ENCODE peak calls at places on chromosome 15, in six cellular contexts. D is SK-N-SH, O is K562, F is HCT116, S is H1, B is HepG2. U is an unnamed sample.

GRCh38 chr15:92979011-92979701 is 79.0 kb downstream of the CHD2 start:
- DNase-seq in O (no peak), D (no peak), F (no peak), S (no peak), B (no peak), U (no peak)

GRCh38 chr15:62758126-62758951 is 284.2 kb upstream of the TPM1 start:
- DNase-seq in O (no peak), F (no peak), S (no peak), B (peak; percentile 56), D (peak; percentile 38), U (no peak)

GRCh38 chr15:34318277-34319079 is 19.1 kb downstream of the SLC12A6 start:
- DNase-seq in O (peak; percentile 50), S (no peak), F (peak; percentile 50), D (no peak), B (peak; percentile 78), U (no peak)

GRCh38 chr15:89845305-89845893 is 30.7 kb upstream of the ANPEP start:
- DNase-seq in F (peak; percentile 76), B (peak; percentile 66), S (no peak), O (no peak), D (no peak), U (peak; percentile 62)

GRCh38 chr15:59436774-59437472 is 1.1 kb upstream of the FAM81A start:
- DNase-seq in D (peak; percentile 37), O (no peak), F (no peak), S (no peak), B (no peak), U (no peak)

GRCh38 chr15:60301024-60301423 is 96.8 kb downstream of the ANXA2 start:
- DNase-seq in S (no peak), F (peak; percentile 27), D (no peak), B (no peak), O (peak; percentile 15), U (no peak)

GRCh38 chr15:22880068-22880980 is 41.9 kb downstream of the NIPA2 start:
- DNase-seq in B (no peak), D (no peak), O (no peak), F (no peak), S (no peak), U (no peak)

GRCh38 chr15:70447511-70447910 is 315.8 kb downstream of the UACA start:
- DNase-seq in F (no peak), S (no peak), B (no peak), O (no peak), D (no peak), U (no peak)

GRCh38 chr15:31803388-31803884 is 226.9 kb upstream of the CHRNA7 start:
- DNase-seq in B (no peak), O (no peak), D (no peak), S (no peak), F (peak; percentile 3), U (no peak)

GRCh38 chr15:99110581-99111320 is 5.9 kb downstream of the SYNM start:
- DNase-seq in F (no peak), O (no peak), D (no peak), S (no peak), B (no peak), U (no peak)

GRCh38 chr15:84600331-84600686 is 500 bp upstream of the ZSCAN2 start:
- DNase-seq in B (peak; percentile 75), F (peak; percentile 74), O (peak; percentile 83), D (peak; percentile 83), S (no peak), U (peak; percentile 93)

GRCh38 chr15:50940506-50940905 is 32.0 kb downstream of the AP4E1 start:
- DNase-seq in O (no peak), S (no peak), F (no peak), D (no peak), B (peak; percentile 8), U (no peak)

GRCh38 chr15:87877114-87877810 is 379.3 kb downstream of the NTRK3 start:
- DNase-seq in S (no peak), B (no peak), F (no peak), D (peak; percentile 58), O (no peak), U (no peak)

GRCh38 chr15:48385031-48385430 is 53.8 kb downstream of the DUT start:
- DNase-seq in S (no peak), B (no peak), D (no peak), F (no peak), O (no peak), U (no peak)

GRCh38 chr15:69407719-69408400 is 6.3 kb upstream of the KIF23 start:
- DNase-seq in B (no peak), D (no peak), F (no peak), O (no peak), S (no peak), U (no peak)

GRCh38 chr15:70061086-70061370 is 36.7 kb downstream of the TLE3 start:
- DNase-seq in D (no peak), O (no peak), F (no peak), B (no peak), S (no peak), U (no peak)

GRCh38 chr15:80247320-80247719 is 4.7 kb downstream of the CTXND1 start:
- DNase-seq in D (no peak), S (no peak), F (no peak), O (no peak), B (no peak), U (no peak)
- TF ChIP-seq JUND in D (no peak), S (no peak), F (no peak), O (no peak), B (no peak), U (no peak)

GRCh38 chr15:29490747-29491471 is 221.3 kb upstream of the NSMCE3 start:
- DNase-seq in B (no peak), F (no peak), O (no peak), D (no peak), S (no peak), U (no peak)
- TF ChIP-seq JUND in B (no peak), F (no peak), O (no peak), D (no peak), S (no peak), U (no peak)

GRCh38 chr15:39269352-39269751 is 311.5 kb upstream of the THBS1 start:
- DNase-seq in F (no peak), S (no peak), D (peak; percentile 23), O (no peak), B (no peak), U (no peak)

GRCh38 chr15:39269821-39270220 is 311.1 kb upstream of the THBS1 start:
- DNase-seq in O (no peak), F (no peak), B (peak; percentile 51), S (no peak), D (no peak), U (no peak)

GRCh38 chr15:39270976-39271375 is 309.9 kb upstream of the THBS1 start:
- DNase-seq in O (no peak), S (no peak), B (no peak), F (no peak), D (no peak), U (no peak)

GRCh38 chr15:39272901-39273300 is 308.0 kb upstream of the THBS1 start:
- DNase-seq in S (no peak), D (no peak), B (no peak), F (no peak), O (no peak), U (no peak)

DNA sequence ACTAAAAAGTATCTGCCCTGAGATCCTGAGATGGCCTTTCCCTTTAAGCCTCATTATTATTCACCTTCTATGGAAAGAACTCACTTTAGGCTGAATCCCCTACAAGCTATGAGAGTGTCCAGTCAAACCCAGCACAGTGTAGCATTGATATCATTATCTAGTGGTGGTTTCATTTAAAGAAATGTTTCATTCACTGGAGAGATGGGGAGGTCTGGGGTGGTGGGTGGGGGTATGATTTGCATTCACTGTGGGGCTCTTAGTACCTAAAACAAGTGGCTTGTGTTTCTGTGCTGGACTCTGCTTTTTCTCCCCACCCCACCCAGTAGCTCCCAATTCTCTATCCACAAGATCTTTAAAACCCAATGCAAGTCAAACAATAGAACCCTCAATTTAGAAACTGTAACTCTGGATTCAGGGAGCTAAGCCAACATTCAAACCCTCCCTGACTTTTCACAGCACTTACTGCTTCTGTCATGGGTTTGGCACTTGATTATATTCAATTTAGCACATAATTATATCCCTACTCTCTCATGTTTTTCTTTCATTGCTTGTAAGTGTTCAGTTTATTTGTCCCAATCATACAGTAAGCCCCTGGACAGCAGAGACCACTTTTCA is 310.6 kb upstream of the THBS1 start:
- DNase-seq in D (no peak), O (no peak), F (no peak), S (no peak), B (no peak), U (no peak)
- TF ChIP-seq JUND in D (no peak), O (no peak), F (no peak), S (no peak), B (no peak), U (no peak)

GRCh38 chr15:73982251-73982962 is 9.7 kb downstream of the STOML1 start:
- DNase-seq in F (no peak), O (no peak), D (no peak), B (no peak), S (no peak), U (no peak)

GRCh38 chr15:73985101-73985873 is 6.8 kb downstream of the STOML1 start:
- DNase-seq in F (no peak), S (no peak), B (no peak), D (no peak), O (no peak), U (no peak)

GRCh38 chr15:73983211-73983727 is 8.8 kb downstream of the STOML1 start:
- DNase-seq in D (peak; percentile 49), S (no peak), O (no peak), B (no peak), F (peak; percentile 24), U (no peak)

GRCh38 chr15:73984208-73984979 is 7.7 kb downstream of the STOML1 start:
- DNase-seq in D (no peak), B (no peak), S (no peak), F (no peak), O (no peak), U (no peak)

GRCh38 chr15:73983773-73984172 is 8.3 kb downstream of the STOML1 start:
- DNase-seq in D (no peak), O (no peak), F (no peak), B (no peak), S (no peak), U (no peak)
- TF ChIP-seq JUND in D (no peak), O (no peak), F (no peak), B (no peak), S (no peak), U (no peak)

GRCh38 chr15:65027593-65027992 is 1.8 kb downstream of the MTFMT start:
- DNase-seq in S (no peak), O (no peak), D (no peak), B (no peak), F (no peak), U (no peak)
- TF ChIP-seq JUND in S (no peak), O (no peak), D (no peak), B (no peak), F (no peak), U (no peak)

GRCh38 chr15:67405208-67406191 is 115.4 kb upstream of the C15orf61 start:
- DNase-seq in B (no peak), D (no peak), F (peak; percentile 18), S (no peak), O (no peak), U (no peak)
- TF ChIP-seq JUND in B (no peak), D (no peak), F (peak; percentile 29), S (no peak), O (no peak), U (no peak)

U was measured in T47D.